ENCODE peak calls at places on chromosome 16, in nine cellular contexts. N is B cell; U is choroid plexus epithelial cell; E is NAMALWA; I is stimulated activated CD4-positive, alpha-beta T cell treated with anti-CD3 and anti-CD28 coated beads, Interleukin-1b, Interleukin-23, amount 100 ng/mL, for 24 hours; G is Ammon's horn; W is stimulated activated CD8-positive, alpha-beta memory T cell treated with anti-CD3 and anti-CD28 coated beads, Interleukin-2, amount 100 ng/mL, for 48 hours; Y is activated CD4-positive, alpha-beta T cell treated with anti-CD3 and anti-CD28 coated beads, Interleukin-2, amount 10 ng/mL, durations not matched to agents 7 days and 5 days; V is amniotic epithelial cell. P is an unnamed sample.

GRCh38 chr16:3022208-3022696 is 1.5 kb downstream of the HCFC1R1 start:
- DNase-seq in N (no peak), U (peak), E (no peak), I (peak), G (peak), W (peak), Y (peak), V (peak), P (peak)

GRCh38 chr16:70777496-70777895 is 23.5 kb downstream of the VAC14 start:
- DNase-seq in N (no peak), U (no peak), E (no peak), I (no peak), G (no peak), W (no peak), Y (no peak), V (no peak), P (no peak)

GRCh38 chr16:56354746-56355145 is 70.6 kb downstream of the AMFR start:
- DNase-seq in N (no peak), U (no peak), E (no peak), I (no peak), G (no peak), W (no peak), Y (no peak), V (no peak), P (no peak)

GRCh38 chr16:89924925-89925307 is 1.8 kb downstream of the TUBB3 start:
- DNase-seq in N (no peak), U (no peak), E (peak), I (no peak), G (no peak), W (no peak), Y (no peak), V (no peak), P (no peak)

GRCh38 chr16:24734382-24734781 is 4.9 kb downstream of the TNRC6A start:
- DNase-seq in N (no peak), U (peak), E (no peak), I (no peak), G (no peak), W (no peak), Y (no peak), V (peak), P (peak)

GRCh38 chr16:48914070-48914469 is 304.1 kb upstream of the N4BP1 start:
- DNase-seq in N (no peak), U (no peak), E (no peak), I (no peak), G (no peak), W (no peak), Y (no peak), V (no peak), P (no peak)

GRCh38 chr16:15949210-15950166 is at the start of gene ABCC1:
- DNase-seq in N (peak), U (no peak), E (peak), I (peak), G (peak), W (peak), Y (peak), V (no peak), P (no peak)

GRCh38 chr16:26175944-26176343 is 484.2 kb downstream of the HS3ST4 start:
- DNase-seq in N (no peak), U (no peak), E (no peak), I (no peak), G (no peak), W (no peak), Y (no peak), V (no peak), P (no peak)

GRCh38 chr16:57601801-57602478 is 26.5 kb upstream of the ADGRG1 start:
- DNase-seq in N (peak), U (peak), E (no peak), I (peak), G (no peak), W (no peak), Y (peak), V (peak), P (no peak)

GRCh38 chr16:4935231-4935855 is 1.6 kb downstream of the PPL start:
- DNase-seq in N (no peak), U (no peak), E (no peak), I (no peak), G (no peak), W (no peak), Y (no peak), V (peak), P (no peak)

GRCh38 chr16:11955713-11956123 is 9.3 kb upstream of the TNFRSF17 start:
- DNase-seq in N (no peak), U (peak), E (no peak), I (no peak), G (no peak), W (no peak), Y (no peak), V (peak), P (peak)

GRCh38 chr16:80027007-80027965 is 426.7 kb upstream of the MAF start:
- DNase-seq in N (no peak), U (peak), E (no peak), I (peak), G (peak), W (peak), Y (peak), V (peak), P (peak)

GRCh38 chr16:73028263-73028662 is 19.7 kb downstream of the ZFHX3 start:
- DNase-seq in N (no peak), U (no peak), E (no peak), I (no peak), G (no peak), W (no peak), Y (no peak), V (no peak), P (no peak)